ENCODE peak calls at places on chromosomes 11 and 22, in eight cellular contexts. A is epithelial cell of proximal tubule, P is astrocyte of the spinal cord, J is GM23338, D is heart left ventricle, S is fibroblast of lung, B is suprapubic skin, W is fibroblast of the aortic adventitia. K is an unnamed sample.

GRCh38 chr22:43923191-43923590 is 414 bp upstream of the PNPLA3 start:
- DNase-seq in A (no peak), J (no peak), B (no peak), D (no peak), W (peak), P (peak), S (peak), K (no peak)

GRCh38 chr11:43358308-43358669 is 431 bp upstream of the TTC17 start:
- DNase-seq in B (no peak), D (no peak), S (no peak), J (peak), W (no peak), P (peak), A (no peak), K (no peak)

GRCh38 chr11:128302425-128303186 is 284.8 kb downstream of the ETS1 start:
- DNase-seq in B (no peak), A (no peak), P (no peak), D (no peak), J (no peak), S (no peak), W (no peak), K (no peak)

GRCh38 chr11:26478710-26479109 is 93.4 kb downstream of the MUC15 start:
- DNase-seq in W (no peak), D (no peak), B (no peak), P (no peak), J (no peak), A (no peak), S (no peak), K (no peak)

GRCh38 chr22:20080445-20080775 is 369 bp downstream of the DGCR8 start:
- DNase-seq in P (peak), J (peak), D (peak), B (peak), A (no peak), S (peak), W (peak), K (no peak)

GRCh38 chr11:34214961-34215805 is 109.8 kb downstream of the NAT10 start:
- DNase-seq in J (no peak), B (no peak), D (no peak), S (peak), P (peak), W (peak), A (no peak), K (no peak)

GRCh38 chr22:18044548-18045271 is 20.3 kb upstream of the MICAL3 start:
- DNase-seq in W (peak), B (no peak), D (peak), P (peak), S (peak), J (no peak), A (no peak), K (no peak)

GRCh38 chr11:76835928-76836612 is 24.6 kb upstream of the ACER3 start:
- DNase-seq in J (no peak), S (peak), W (peak), D (peak), B (peak), P (peak), A (no peak), K (no peak)

GRCh38 chr11:7376386-7376785 is 108.9 kb upstream of the OLFML1 start:
- DNase-seq in A (no peak), S (no peak), J (no peak), P (no peak), W (no peak), D (no peak), B (no peak), K (no peak)

GRCh38 chr22:30249049-30250038 is 2.8 kb upstream of the LIF start:
- DNase-seq in W (peak), A (no peak), J (no peak), S (no peak), D (peak), P (no peak), B (no peak), K (no peak)

GRCh38 chr11:67160045-67160444 is 41.0 kb downstream of the KDM2A start:
- DNase-seq in P (no peak), J (no peak), D (no peak), A (no peak), B (no peak), W (no peak), S (no peak), K (no peak)

GRCh38 chr11:67157691-67158090 is 38.6 kb downstream of the KDM2A start:
- DNase-seq in A (no peak), P (no peak), B (no peak), D (no peak), J (no peak), S (no peak), W (no peak), K (no peak)

GRCh38 chr11:67153971-67154370 is 34.9 kb downstream of the KDM2A start:
- DNase-seq in J (no peak), S (no peak), A (no peak), P (no peak), W (no peak), B (no peak), D (no peak), K (no peak)

GRCh38 chr11:67158241-67158640 is 39.2 kb downstream of the KDM2A start:
- DNase-seq in B (no peak), W (peak), S (peak), P (no peak), A (no peak), D (no peak), J (no peak), K (no peak)

GRCh38 chr11:67154726-67155125 is 35.7 kb downstream of the KDM2A start:
- DNase-seq in P (no peak), J (no peak), D (no peak), A (no peak), B (no peak), S (no peak), W (no peak), K (no peak)
- H3K4me3 ChIP-seq in P (no peak), J (no peak), D (no peak), A (no peak), B (no peak), S (no peak), W (no peak), K (no peak)

GRCh38 chr11:82680252-82680651 is 53.4 kb downstream of the FAM181B start:
- DNase-seq in W (no peak), B (no peak), D (no peak), P (no peak), J (no peak), S (no peak), A (no peak), K (peak)

GRCh38 chr11:82686211-82686610 is 47.5 kb downstream of the FAM181B start:
- DNase-seq in W (no peak), A (no peak), B (no peak), D (no peak), S (no peak), J (no peak), P (no peak), K (no peak)

GRCh38 chr11:82676483-82677094 is 57.1 kb downstream of the FAM181B start:
- DNase-seq in A (no peak), B (no peak), S (no peak), P (no peak), D (no peak), W (no peak), J (peak), K (no peak)

GRCh38 chr11:82683029-82683428 is 50.6 kb downstream of the FAM181B start:
- DNase-seq in B (no peak), D (no peak), A (no peak), J (peak), P (no peak), W (no peak), S (no peak), K (no peak)

GRCh38 chr11:82682003-82682751 is 51.5 kb downstream of the FAM181B start:
- DNase-seq in A (peak), W (peak), J (peak), B (no peak), P (peak), D (peak), S (peak), K (no peak)
- TF ChIP-seq CTCF in A (peak), W (peak), J (peak), B (peak), P (peak), D (peak), S (peak), K (peak)

GRCh38 chr11:31797227-31798056 is 13.7 kb downstream of the PAX6 start:
- DNase-seq in S (no peak), D (no peak), W (no peak), B (no peak), P (no peak), J (no peak), A (no peak), K (no peak)
- H3K4me3 ChIP-seq in S (no peak), D (no peak), W (no peak), B (no peak), P (no peak), J (peak), A (no peak), K (no peak)

GRCh38 chr11:100932474-100933100 is 197.0 kb downstream of the PGR start:
- DNase-seq in B (no peak), A (no peak), J (peak), W (peak), S (peak), P (peak), D (no peak), K (no peak)
- TF ChIP-seq CTCF in B (no peak), A (peak), J (peak), W (peak), S (peak), P (peak), D (no peak), K (peak)

DNA sequence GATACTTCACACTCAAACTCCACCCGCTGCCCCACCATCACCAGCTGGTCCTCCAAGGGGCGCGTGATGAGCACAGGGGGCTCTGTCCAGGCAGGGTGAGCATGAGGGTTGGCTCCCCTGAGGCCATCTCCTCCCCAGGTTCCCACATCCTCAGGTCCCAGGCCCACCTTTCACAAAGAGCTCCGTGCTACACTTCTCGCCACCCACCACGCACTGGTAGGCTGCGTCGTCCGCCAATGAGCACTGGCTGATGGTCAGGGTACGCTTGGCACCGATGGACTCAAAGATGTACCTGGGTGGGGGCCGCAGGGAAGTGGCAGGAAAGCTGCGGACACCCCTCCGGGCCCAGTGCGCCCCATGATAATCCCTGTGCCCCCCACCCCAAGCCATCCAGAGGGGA is 9.6 kb downstream of the MYBPC3 start:
- DNase-seq in A (no peak), W (no peak), D (no peak), P (no peak), J (no peak), S (no peak), B (no peak), K (no peak)
- H3K4me3 ChIP-seq in A (no peak), W (no peak), D (no peak), P (no peak), J (no peak), S (no peak), B (no peak), K (no peak)

GRCh38 chr11:19546325-19546724 is 166.3 kb upstream of the NAV2 start:
- DNase-seq in B (no peak), A (no peak), S (no peak), D (no peak), W (peak), P (no peak), J (peak), K (no peak)
- TF ChIP-seq CTCF in B (no peak), A (no peak), S (no peak), D (no peak), W (no peak), P (no peak), J (no peak), K (no peak)

GRCh38 chr11:15957234-15957633 is 399.1 kb downstream of the SOX6 start:
- DNase-seq in B (no peak), P (no peak), D (no peak), W (no peak), A (no peak), S (no peak), J (no peak), K (no peak)
- H3K4me3 ChIP-seq in B (no peak), P (no peak), D (no peak), W (no peak), A (no peak), S (no peak), J (no peak), K (no peak)

DNA sequence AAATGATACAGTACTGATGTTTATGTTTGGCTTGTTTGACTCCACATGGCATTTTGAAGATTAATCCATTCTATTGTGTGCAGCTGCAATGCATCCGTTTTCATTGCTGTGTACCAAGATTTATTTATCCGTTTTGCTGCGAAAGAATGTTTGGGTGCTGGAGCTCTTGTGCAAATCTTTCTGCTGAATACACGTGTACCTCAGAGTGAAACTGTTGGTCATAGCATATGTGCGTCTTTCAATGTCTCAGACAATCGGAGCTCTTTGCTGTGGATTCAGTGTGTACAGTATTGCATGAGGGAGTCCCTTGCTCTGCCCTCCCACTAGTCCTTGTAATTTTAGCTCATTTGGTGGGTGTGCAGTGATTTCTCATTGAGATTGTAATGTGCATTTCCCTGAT is 545.4 kb downstream of the TBC1D22A start:
- DNase-seq in J (no peak), D (peak), S (no peak), P (no peak), A (no peak), B (no peak), W (no peak), K (no peak)
- TF ChIP-seq CTCF in J (no peak), D (no peak), S (no peak), P (no peak), A (no peak), B (no peak), W (no peak), K (no peak)

GRCh38 chr11:2444301-2445106 is at the start of the genes KCNQ1 and TRPM5:
- DNase-seq in S (no peak), D (peak), B (peak), A (no peak), P (no peak), W (no peak), J (peak), K (no peak)
- H3K4me3 ChIP-seq in S (no peak), D (peak), B (peak), A (no peak), P (no peak), W (no peak), J (peak), K (no peak)

DNA sequence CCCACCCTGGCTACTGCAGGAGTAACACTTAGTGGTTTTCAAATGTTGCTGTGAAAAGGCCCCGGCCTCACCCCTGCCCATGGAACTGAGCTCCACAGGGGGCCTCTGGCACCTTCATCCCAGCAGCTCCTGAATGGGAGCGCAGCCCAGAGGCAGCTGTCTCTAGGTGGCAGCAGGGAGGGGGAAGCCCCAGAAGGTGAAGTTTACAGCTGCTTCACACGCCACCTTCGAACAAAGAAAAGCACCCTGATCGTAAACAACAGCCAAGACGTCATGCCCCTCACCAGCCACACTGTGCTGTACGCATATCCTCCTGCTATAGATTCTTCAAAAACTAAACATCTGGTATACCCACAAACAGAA is 105.5 kb downstream of the CTTN start:
- DNase-seq in J (peak), W (no peak), D (no peak), A (no peak), S (no peak), P (no peak), B (no peak), K (no peak)
- TF ChIP-seq CTCF in J (peak), W (no peak), D (peak), A (peak), S (no peak), P (peak), B (no peak), K (peak)